ENCODE peak calls at places on chromosomes 6 and 20, in seven cellular contexts. One of them, this sample, is unnamed. For H3K9me3 and H3K4me1, the result is how much of the 10 kb centered on the place peaks cover.

GRCh38 chr20:3796477-3797225 is 541 bp downstream of the CDC25B start:
- DNase-seq in IMR-90: no peak
- DNase-seq in testis: no peak
- DNase-seq in tibial artery: no peak
- DNase-seq in iPS DF 6.9: no peak
- DNase-seq in effector memory CD4-positive, alpha-beta T cell: no peak
- DNase-seq in GM23248: no peak
- DNase-seq in this sample: no peak

GRCh38 chr20:51560550-51561307 is 18.2 kb upstream of the NFATC2 start:
- DNase-seq in IMR-90: peak
- DNase-seq in testis: no peak
- DNase-seq in tibial artery: no peak
- DNase-seq in iPS DF 6.9: no peak
- DNase-seq in effector memory CD4-positive, alpha-beta T cell: no peak
- DNase-seq in GM23248: peak
- DNase-seq in this sample: no peak

GRCh38 chr6:111456208-111456607 is 26.8 kb downstream of the REV3L start:
- DNase-seq in IMR-90: peak
- DNase-seq in testis: no peak
- DNase-seq in tibial artery: no peak
- DNase-seq in iPS DF 6.9: no peak
- DNase-seq in effector memory CD4-positive, alpha-beta T cell: no peak
- DNase-seq in GM23248: peak
- DNase-seq in this sample: no peak

GRCh38 chr6:69801225-69801624 is 4.4 kb upstream of the LMBRD1 start:
- DNase-seq in IMR-90: no peak
- DNase-seq in testis: no peak
- DNase-seq in tibial artery: no peak
- DNase-seq in iPS DF 6.9: no peak
- DNase-seq in effector memory CD4-positive, alpha-beta T cell: no peak
- DNase-seq in GM23248: no peak
- DNase-seq in this sample: no peak

GRCh38 chr20:1949306-1949705 is 44.6 kb downstream of the PDYN start:
- DNase-seq in IMR-90: no peak
- DNase-seq in testis: no peak
- DNase-seq in tibial artery: no peak
- DNase-seq in iPS DF 6.9: no peak
- DNase-seq in effector memory CD4-positive, alpha-beta T cell: no peak
- DNase-seq in GM23248: no peak
- DNase-seq in this sample: no peak

GRCh38 chr6:147043994-147044477 is 160.2 kb upstream of the STXBP5 start:
- DNase-seq in IMR-90: peak
- DNase-seq in testis: no peak
- DNase-seq in tibial artery: no peak
- DNase-seq in iPS DF 6.9: no peak
- DNase-seq in effector memory CD4-positive, alpha-beta T cell: no peak
- DNase-seq in GM23248: no peak
- DNase-seq in this sample: no peak

GRCh38 chr20:12535316-12535715 is 473.5 kb upstream of the SPTLC3 start:
- DNase-seq in IMR-90: no peak
- DNase-seq in testis: no peak
- DNase-seq in tibial artery: no peak
- DNase-seq in iPS DF 6.9: no peak
- DNase-seq in effector memory CD4-positive, alpha-beta T cell: no peak
- DNase-seq in GM23248: no peak
- DNase-seq in this sample: no peak

GRCh38 chr20:51661609-51662178 is 106.5 kb downstream of the ATP9A start:
- DNase-seq in IMR-90: peak
- DNase-seq in testis: no peak
- DNase-seq in tibial artery: no peak
- DNase-seq in iPS DF 6.9: no peak
- DNase-seq in effector memory CD4-positive, alpha-beta T cell: no peak
- DNase-seq in GM23248: peak
- DNase-seq in this sample: no peak

GRCh38 chr6:131199568-131200272 is 64.5 kb downstream of the AKAP7 start:
- DNase-seq in IMR-90: peak
- DNase-seq in testis: no peak
- DNase-seq in tibial artery: no peak
- DNase-seq in iPS DF 6.9: no peak
- DNase-seq in effector memory CD4-positive, alpha-beta T cell: peak
- DNase-seq in GM23248: peak
- DNase-seq in this sample: no peak

GRCh38 chr20:4585104-4585753 is 136.5 kb upstream of the PRND start:
- DNase-seq in IMR-90: peak
- DNase-seq in testis: no peak
- DNase-seq in tibial artery: no peak
- DNase-seq in iPS DF 6.9: no peak
- DNase-seq in effector memory CD4-positive, alpha-beta T cell: no peak
- DNase-seq in GM23248: peak
- DNase-seq in this sample: no peak

GRCh38 chr6:73309784-73310502 is 44.1 kb downstream of the DPPA5 start:
- DNase-seq in IMR-90: peak
- DNase-seq in testis: peak
- DNase-seq in tibial artery: peak
- DNase-seq in iPS DF 6.9: no peak
- DNase-seq in effector memory CD4-positive, alpha-beta T cell: no peak
- DNase-seq in GM23248: peak
- DNase-seq in this sample: peak

GRCh38 chr6:98949589-98949988 is 1.8 kb upstream of the FBXL4 start:
- DNase-seq in IMR-90: no peak
- DNase-seq in testis: no peak
- DNase-seq in tibial artery: no peak
- DNase-seq in iPS DF 6.9: no peak
- DNase-seq in effector memory CD4-positive, alpha-beta T cell: no peak
- DNase-seq in GM23248: no peak
- DNase-seq in this sample: no peak

GRCh38 chr6:80316655-80317332 is 210.3 kb downstream of the BCKDHB start:
- DNase-seq in IMR-90: no peak
- DNase-seq in testis: no peak
- DNase-seq in tibial artery: no peak
- DNase-seq in iPS DF 6.9: no peak
- DNase-seq in effector memory CD4-positive, alpha-beta T cell: no peak
- DNase-seq in GM23248: peak
- DNase-seq in this sample: no peak

GRCh38 chr6:5723905-5724691 is 282.6 kb downstream of the NRN1 start:
- DNase-seq in IMR-90: no peak
- DNase-seq in testis: no peak
- DNase-seq in tibial artery: peak
- DNase-seq in iPS DF 6.9: no peak
- DNase-seq in effector memory CD4-positive, alpha-beta T cell: no peak
- DNase-seq in GM23248: no peak
- DNase-seq in this sample: no peak

GRCh38 chr6:47810885-47811284 is 29.1 kb downstream of the OPN5 start:
- DNase-seq in IMR-90: no peak
- DNase-seq in testis: no peak
- DNase-seq in tibial artery: no peak
- DNase-seq in iPS DF 6.9: no peak
- DNase-seq in effector memory CD4-positive, alpha-beta T cell: no peak
- DNase-seq in GM23248: no peak
- DNase-seq in this sample: no peak

GRCh38 chr6:74585779-74586178 is 620.1 kb downstream of the COL12A1 start:
- DNase-seq in IMR-90: peak
- DNase-seq in testis: no peak
- DNase-seq in tibial artery: no peak
- DNase-seq in iPS DF 6.9: no peak
- DNase-seq in effector memory CD4-positive, alpha-beta T cell: no peak
- DNase-seq in GM23248: peak
- DNase-seq in this sample: no peak

GRCh38 chr6:123127807-123128206 is 131.8 kb downstream of the CLVS2 start:
- DNase-seq in IMR-90: no peak
- DNase-seq in testis: no peak
- DNase-seq in tibial artery: no peak
- DNase-seq in iPS DF 6.9: no peak
- DNase-seq in effector memory CD4-positive, alpha-beta T cell: no peak
- DNase-seq in GM23248: no peak
- DNase-seq in this sample: no peak

GRCh38 chr6:111950661-111951426 is 77.6 kb upstream of the FYN start:
- DNase-seq in IMR-90: peak
- DNase-seq in testis: no peak
- DNase-seq in tibial artery: no peak
- DNase-seq in iPS DF 6.9: no peak
- DNase-seq in effector memory CD4-positive, alpha-beta T cell: no peak
- DNase-seq in GM23248: peak
- DNase-seq in this sample: no peak

GRCh38 chr20:58568441-58568931 is 53.3 kb upstream of the APCDD1L start:
- DNase-seq in IMR-90: no peak
- DNase-seq in testis: no peak
- DNase-seq in tibial artery: no peak
- DNase-seq in iPS DF 6.9: no peak
- DNase-seq in effector memory CD4-positive, alpha-beta T cell: no peak
- DNase-seq in GM23248: no peak
- DNase-seq in this sample: no peak

GRCh38 chr20:6959900-6960312 is 192.4 kb downstream of the BMP2 start:
- DNase-seq in IMR-90: no peak
- DNase-seq in testis: no peak
- DNase-seq in tibial artery: no peak
- DNase-seq in iPS DF 6.9: no peak
- DNase-seq in effector memory CD4-positive, alpha-beta T cell: no peak
- DNase-seq in GM23248: no peak
- DNase-seq in this sample: no peak
- H3K9me3 ChIP-seq in IMR-90: under half
- H3K9me3 ChIP-seq in testis: under half
- H3K9me3 ChIP-seq in tibial artery: under half
- H3K9me3 ChIP-seq in iPS DF 6.9: under half
- H3K9me3 ChIP-seq in effector memory CD4-positive, alpha-beta T cell: under half
- H3K9me3 ChIP-seq in GM23248: under half
- H3K9me3 ChIP-seq in this sample: under half

GRCh38 chr6:16762547-16763477 is 1.6 kb upstream of the ATXN1 start:
- DNase-seq in IMR-90: peak
- DNase-seq in testis: peak
- DNase-seq in tibial artery: no peak
- DNase-seq in iPS DF 6.9: no peak
- DNase-seq in effector memory CD4-positive, alpha-beta T cell: peak
- DNase-seq in GM23248: peak
- DNase-seq in this sample: peak

GRCh38 chr6:16765235-16765634 is 4.0 kb upstream of the ATXN1 start:
- DNase-seq in IMR-90: no peak
- DNase-seq in testis: no peak
- DNase-seq in tibial artery: no peak
- DNase-seq in iPS DF 6.9: no peak
- DNase-seq in effector memory CD4-positive, alpha-beta T cell: no peak
- DNase-seq in GM23248: peak
- DNase-seq in this sample: no peak

GRCh38 chr6:16766043-16766521 is 4.8 kb upstream of the ATXN1 start:
- DNase-seq in IMR-90: peak
- DNase-seq in testis: no peak
- DNase-seq in tibial artery: no peak
- DNase-seq in iPS DF 6.9: no peak
- DNase-seq in effector memory CD4-positive, alpha-beta T cell: no peak
- DNase-seq in GM23248: peak
- DNase-seq in this sample: no peak

GRCh38 chr6:16762265-16762546 is 946 bp upstream of the ATXN1 start:
- DNase-seq in IMR-90: no peak
- DNase-seq in testis: no peak
- DNase-seq in tibial artery: no peak
- DNase-seq in iPS DF 6.9: no peak
- DNase-seq in effector memory CD4-positive, alpha-beta T cell: no peak
- DNase-seq in GM23248: peak
- DNase-seq in this sample: no peak

DNA sequence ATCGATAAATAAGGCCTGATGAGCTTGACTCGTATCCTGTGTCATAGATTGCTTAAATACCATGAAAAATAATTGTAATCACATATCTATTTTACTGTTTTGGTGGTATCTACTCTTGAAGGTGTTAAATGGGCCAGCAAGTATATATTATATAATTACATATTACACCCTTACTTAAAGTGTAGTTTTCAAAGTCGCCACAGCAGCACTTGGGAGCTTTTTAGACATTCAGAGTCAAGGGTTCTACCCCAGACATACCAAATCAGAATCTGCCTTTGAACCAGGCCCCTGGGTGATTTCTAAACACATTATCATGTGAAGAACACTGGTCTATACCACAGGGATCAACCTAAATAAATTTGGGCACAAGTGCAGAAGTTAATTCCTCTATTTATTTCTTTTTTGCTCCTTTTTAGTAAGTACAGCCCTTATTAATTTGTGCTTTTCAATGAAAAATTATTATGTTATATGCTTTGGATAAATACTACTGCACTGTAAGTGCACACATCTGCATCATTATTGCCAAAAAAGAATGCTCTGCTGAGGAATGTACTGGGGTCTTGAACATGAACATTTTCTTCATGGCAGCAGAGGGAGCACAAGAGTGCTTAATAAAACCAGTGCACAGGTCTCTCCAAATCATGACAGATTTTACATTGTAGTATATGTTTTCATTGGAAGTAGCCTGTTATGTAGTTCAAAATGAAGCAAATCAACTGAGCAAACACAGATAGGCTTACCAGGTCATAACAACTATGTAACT is 3.1 kb upstream of the ATXN1 start:
- DNase-seq in IMR-90: peak
- DNase-seq in testis: no peak
- DNase-seq in tibial artery: no peak
- DNase-seq in iPS DF 6.9: no peak
- DNase-seq in effector memory CD4-positive, alpha-beta T cell: no peak
- DNase-seq in GM23248: peak
- DNase-seq in this sample: no peak
- H3K4me1 ChIP-seq in IMR-90: under half
- H3K4me1 ChIP-seq in testis: under half
- H3K4me1 ChIP-seq in tibial artery: under half
- H3K4me1 ChIP-seq in iPS DF 6.9: under half
- H3K4me1 ChIP-seq in effector memory CD4-positive, alpha-beta T cell: under half
- H3K4me1 ChIP-seq in GM23248: half or more
- H3K4me1 ChIP-seq in this sample: under half

GRCh38 chr6:87093651-87094050 is 1.3 kb downstream of the CGA start:
- DNase-seq in IMR-90: peak
- DNase-seq in testis: no peak
- DNase-seq in tibial artery: no peak
- DNase-seq in iPS DF 6.9: no peak
- DNase-seq in effector memory CD4-positive, alpha-beta T cell: no peak
- DNase-seq in GM23248: peak
- DNase-seq in this sample: no peak
- H3K4me3 ChIP-seq in IMR-90: no peak
- H3K4me3 ChIP-seq in testis: no peak
- H3K4me3 ChIP-seq in tibial artery: no peak
- H3K4me3 ChIP-seq in iPS DF 6.9: no peak
- H3K4me3 ChIP-seq in effector memory CD4-positive, alpha-beta T cell: no peak
- H3K4me3 ChIP-seq in GM23248: peak
- H3K4me3 ChIP-seq in this sample: no peak

GRCh38 chr6:167721291-167721690 is 105.4 kb upstream of the AFDN start:
- DNase-seq in IMR-90: no peak
- DNase-seq in testis: no peak
- DNase-seq in tibial artery: no peak
- DNase-seq in iPS DF 6.9: no peak
- DNase-seq in effector memory CD4-positive, alpha-beta T cell: no peak
- DNase-seq in GM23248: no peak
- DNase-seq in this sample: no peak

GRCh38 chr6:167720456-167721285 is 106.0 kb upstream of the AFDN start:
- DNase-seq in IMR-90: no peak
- DNase-seq in testis: no peak
- DNase-seq in tibial artery: no peak
- DNase-seq in iPS DF 6.9: no peak
- DNase-seq in effector memory CD4-positive, alpha-beta T cell: no peak
- DNase-seq in GM23248: no peak
- DNase-seq in this sample: no peak

GRCh38 chr6:167717455-167717854 is 109.3 kb upstream of the AFDN start:
- DNase-seq in IMR-90: no peak
- DNase-seq in testis: no peak
- DNase-seq in tibial artery: no peak
- DNase-seq in iPS DF 6.9: no peak
- DNase-seq in effector memory CD4-positive, alpha-beta T cell: no peak
- DNase-seq in GM23248: no peak
- DNase-seq in this sample: no peak

GRCh38 chr6:167719920-167720319 is 106.8 kb upstream of the AFDN start:
- DNase-seq in IMR-90: no peak
- DNase-seq in testis: no peak
- DNase-seq in tibial artery: no peak
- DNase-seq in iPS DF 6.9: no peak
- DNase-seq in effector memory CD4-positive, alpha-beta T cell: no peak
- DNase-seq in GM23248: no peak
- DNase-seq in this sample: no peak

GRCh38 chr6:167717867-167718266 is 108.8 kb upstream of the AFDN start:
- DNase-seq in IMR-90: no peak
- DNase-seq in testis: no peak
- DNase-seq in tibial artery: no peak
- DNase-seq in iPS DF 6.9: no peak
- DNase-seq in effector memory CD4-positive, alpha-beta T cell: no peak
- DNase-seq in GM23248: no peak
- DNase-seq in this sample: no peak
- H3K9me3 ChIP-seq in IMR-90: under half
- H3K9me3 ChIP-seq in testis: under half
- H3K9me3 ChIP-seq in tibial artery: under half
- H3K9me3 ChIP-seq in iPS DF 6.9: under half
- H3K9me3 ChIP-seq in effector memory CD4-positive, alpha-beta T cell: under half
- H3K9me3 ChIP-seq in GM23248: under half
- H3K9me3 ChIP-seq in this sample: under half